ENCODE peak calls at places on chromosome 19, in four cellular contexts. C is right lobe of liver, L is left lung, Z is AG10803. M is an unnamed sample.

GRCh38 chr19:29475469-29475868 is 50.3 kb upstream of the VSTM2B start:
- DNase-seq in C (no peak), L (no peak), Z (no peak), M (no peak)

GRCh38 chr19:28519950-28520861 is 692.7 kb downstream of the UQCRFS1 start:
- DNase-seq in C (peak), L (no peak), Z (peak), M (no peak)

GRCh38 chr19:57075801-57076492 is 43.8 kb upstream of the USP29 start:
- DNase-seq in C (no peak), L (no peak), Z (no peak), M (no peak)

GRCh38 chr19:47296036-47296435 is 13.6 kb upstream of the C5AR1 start:
- DNase-seq in C (peak), L (no peak), Z (peak), M (peak)

GRCh38 chr19:13718733-13719132 is 45.6 kb upstream of the MRI1 start:
- DNase-seq in C (no peak), L (no peak), Z (peak), M (peak)

GRCh38 chr19:22502766-22503165 is 80.6 kb upstream of the ZNF98 start:
- DNase-seq in C (no peak), L (no peak), Z (no peak), M (no peak)

GRCh38 chr19:13095934-13096890 is 6.4 kb downstream of the LYL1 start:
- DNase-seq in C (peak), L (peak), Z (no peak), M (no peak)

GRCh38 chr19:4639531-4640246 is 373 bp downstream of the TNFAIP8L1 start:
- DNase-seq in C (peak), L (no peak), Z (no peak), M (no peak)

GRCh38 chr19:17327654-17328516 is 6.8 kb downstream of the ANO8 start:
- DNase-seq in C (no peak), L (peak), Z (no peak), M (peak)

GRCh38 chr19:518292-519231 is 11.3 kb downstream of the TPGS1 start:
- DNase-seq in C (no peak), L (no peak), Z (peak), M (peak)

GRCh38 chr19:29636553-29637325 is 28.5 kb upstream of the PLEKHF1 start:
- DNase-seq in C (no peak), L (no peak), Z (peak), M (peak)

GRCh38 chr19:18420931-18421330 is 1.7 kb downstream of the SSBP4 start:
- DNase-seq in C (no peak), L (no peak), Z (no peak), M (no peak)

GRCh38 chr19:32202244-32202643 is 143.2 kb upstream of the ZNF507 start:
- DNase-seq in C (no peak), L (no peak), Z (no peak), M (no peak)

GRCh38 chr19:4042731-4043082 is 24.0 kb downstream of the ZBTB7A start:
- DNase-seq in C (no peak), L (peak), Z (no peak), M (no peak)

GRCh38 chr19:4916292-4917082 is 7.2 kb downstream of the UHRF1 start:
- DNase-seq in C (no peak), L (peak), Z (no peak), M (no peak)

GRCh38 chr19:46571495-46571894 is 29.6 kb upstream of the CALM3 start:
- DNase-seq in C (no peak), L (no peak), Z (no peak), M (peak)

GRCh38 chr19:11041194-11041593 is 48.1 kb upstream of the LDLR start:
- DNase-seq in C (no peak), L (no peak), Z (no peak), M (no peak)

GRCh38 chr19:38862321-38863059 is 12.7 kb upstream of the HNRNPL start:
- DNase-seq in C (no peak), L (no peak), Z (peak), M (peak)

GRCh38 chr19:3363841-3364500 is 2.4 kb upstream of the NFIC start:
- DNase-seq in C (no peak), L (no peak), Z (no peak), M (no peak)

GRCh38 chr19:16078311-16078758 is 2.0 kb downstream of the TPM4 start:
- DNase-seq in C (no peak), L (no peak), Z (peak), M (no peak)

GRCh38 chr19:35120492-35120891 is 4.9 kb downstream of the FXYD3 start:
- DNase-seq in C (no peak), L (no peak), Z (peak), M (peak)

GRCh38 chr19:28023064-28023463 is 1189.9 kb downstream of the UQCRFS1 start:
- DNase-seq in C (no peak), L (no peak), Z (peak), M (no peak)

GRCh38 chr19:23309926-23310325 is 59.7 kb upstream of the ZNF724 start:
- DNase-seq in C (no peak), L (no peak), Z (no peak), M (no peak)

GRCh38 chr19:17001603-17002183 is 24.9 kb downstream of the CPAMD8 start:
- DNase-seq in C (no peak), L (no peak), Z (no peak), M (no peak)

GRCh38 chr19:39127812-39128510 is 2.4 kb downstream of the PAK4 start:
- DNase-seq in C (peak), L (no peak), Z (peak), M (no peak)

GRCh38 chr19:5425260-5425659 is 30.0 kb upstream of the ZNRF4 start:
- DNase-seq in C (no peak), L (no peak), Z (no peak), M (no peak)

GRCh38 chr19:4969772-4970531 is 1.0 kb downstream of the KDM4B start:
- DNase-seq in C (no peak), L (peak), Z (peak), M (peak)

GRCh38 chr19:46461537-46461936 is 9.8 kb downstream of the PNMA8A start:
- DNase-seq in C (no peak), L (no peak), Z (peak), M (no peak)

GRCh38 chr19:36604656-36605100 is 435 bp upstream of the ZNF382 start:
- DNase-seq in C (peak), L (peak), Z (peak), M (peak)

GRCh38 chr19:36605101-36605838 is at the start of gene ZNF382:
- DNase-seq in C (peak), L (peak), Z (peak), M (peak)

DNA sequence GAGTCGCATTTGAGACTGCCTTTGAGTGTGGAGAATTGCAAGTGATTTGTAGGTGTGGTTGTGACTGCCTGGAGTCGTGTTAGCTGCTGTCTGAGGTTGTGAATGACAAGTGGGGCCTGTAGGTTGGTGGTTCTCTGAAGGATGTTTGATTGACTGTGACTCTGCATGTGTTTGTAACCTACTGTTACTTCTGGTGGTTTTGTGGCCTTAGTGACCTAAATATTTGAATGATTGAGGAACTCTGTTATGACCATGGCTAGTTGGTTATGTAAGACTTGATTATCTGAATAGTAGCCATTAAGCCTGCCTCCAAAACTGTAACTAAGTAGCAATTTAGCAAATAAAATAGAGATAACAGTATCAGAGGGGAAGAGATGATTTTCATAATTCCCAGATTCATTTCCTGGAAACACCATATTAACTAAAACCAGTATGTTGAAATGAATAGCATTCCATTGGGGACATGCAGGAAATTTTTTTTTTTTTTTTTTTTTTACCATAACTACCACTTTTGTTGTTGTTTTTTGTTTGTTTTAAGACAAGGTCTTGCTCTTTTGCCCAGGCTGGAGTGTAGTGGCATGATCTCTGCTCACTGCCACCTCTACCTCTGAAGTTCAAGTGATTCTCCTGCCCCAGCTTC is 846 bp downstream of the ZNF382 start:
- DNase-seq in C (no peak), L (no peak), Z (peak), M (no peak)
- H3K4me3 ChIP-seq in C (peak), L (peak), Z (peak), M (peak)

GRCh38 chr19:1618157-1619093 is 13.2 kb upstream of the UQCR11 start:
- DNase-seq in C (no peak), L (peak), Z (peak), M (peak)
- TF ChIP-seq CTCF in C (peak), L (peak), Z (peak), M (peak)

GRCh38 chr19:55676384-55676783 is 1.4 kb downstream of the EPN1 start:
- DNase-seq in C (no peak), L (no peak), Z (peak), M (no peak)
- H3K4me3 ChIP-seq in C (peak), L (peak), Z (peak), M (peak)

GRCh38 chr19:33310606-33311325 is 8.4 kb upstream of the CEBPA start:
- DNase-seq in C (no peak), L (no peak), Z (no peak), M (no peak)
- TF ChIP-seq CTCF in C (no peak), L (no peak), Z (no peak), M (no peak)

GRCh38 chr19:44745887-44746600 is 2.5 kb upstream of the BCL3 start:
- DNase-seq in C (no peak), L (no peak), Z (no peak), M (no peak)

GRCh38 chr19:44746946-44747738 is 1.4 kb upstream of the BCL3 start:
- DNase-seq in C (peak), L (peak), Z (peak), M (peak)

GRCh38 chr19:44745386-44745831 is 3.1 kb upstream of the BCL3 start:
- DNase-seq in C (no peak), L (peak), Z (peak), M (peak)

GRCh38 chr19:44747739-44748425 is 626 bp upstream of the BCL3 start:
- DNase-seq in C (peak), L (peak), Z (peak), M (peak)

DNA sequence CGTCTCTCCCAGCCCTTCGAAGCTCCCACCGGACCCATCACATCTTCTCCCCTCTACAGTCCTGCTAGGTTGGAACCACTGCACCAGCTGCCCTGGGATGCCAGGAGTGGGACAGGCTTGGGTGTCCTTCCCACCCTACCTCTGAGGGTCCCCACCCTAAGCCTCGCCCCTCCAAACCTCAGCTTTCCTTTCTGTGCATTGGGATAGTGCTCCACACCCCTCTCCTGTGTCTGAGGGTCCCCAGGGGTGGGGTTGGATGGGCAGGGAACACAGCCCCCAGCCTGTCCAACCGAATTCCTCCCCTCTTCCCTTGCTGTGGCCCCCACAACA is 1.9 kb upstream of the BCL3 start:
- DNase-seq in C (no peak), L (no peak), Z (no peak), M (no peak)
- H3K4me3 ChIP-seq in C (no peak), L (peak), Z (no peak), M (no peak)

GRCh38 chr19:49801966-49802661 is 11.0 kb downstream of the FUZ start:
- DNase-seq in C (peak), L (no peak), Z (peak), M (peak)
- TF ChIP-seq CTCF in C (no peak), L (no peak), Z (peak), M (peak)

GRCh38 chr19:51549533-51550324 is 18.3 kb upstream of the SIGLEC6 start:
- DNase-seq in C (no peak), L (no peak), Z (no peak), M (no peak)

GRCh38 chr19:51546650-51547396 is 15.4 kb upstream of the SIGLEC6 start:
- DNase-seq in C (no peak), L (no peak), Z (peak), M (peak)

GRCh38 chr19:51547397-51548212 is 16.1 kb upstream of the SIGLEC6 start:
- DNase-seq in C (no peak), L (no peak), Z (no peak), M (peak)

GRCh38 chr19:51548891-51549305 is 17.4 kb upstream of the SIGLEC6 start:
- DNase-seq in C (no peak), L (no peak), Z (no peak), M (no peak)

DNA sequence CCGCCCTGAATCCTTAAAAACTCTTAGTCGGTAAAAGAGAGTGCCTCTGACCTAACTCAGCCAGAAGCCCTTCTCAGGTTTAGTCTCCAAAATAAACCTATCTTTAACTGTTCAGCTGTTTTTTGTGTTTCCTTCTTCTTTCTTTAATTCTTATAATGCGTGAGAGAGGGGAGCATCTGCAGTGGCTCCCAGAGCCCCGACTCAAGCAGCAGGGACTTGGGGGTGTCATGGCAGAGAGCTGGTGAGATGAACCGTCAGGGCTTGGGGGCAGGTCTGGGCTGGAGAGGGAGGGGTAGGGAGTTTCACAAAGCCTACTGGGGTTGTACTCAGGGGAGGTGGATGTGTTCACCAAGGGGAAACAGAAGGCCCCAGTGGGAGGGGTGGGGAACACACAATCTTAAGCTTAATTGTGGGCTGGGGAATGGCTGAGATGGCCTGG is 16.8 kb upstream of the SIGLEC6 start:
- DNase-seq in C (no peak), L (no peak), Z (no peak), M (no peak)
- H3K4me3 ChIP-seq in C (no peak), L (no peak), Z (no peak), M (no peak)

GRCh38 chr19:6767357-6768235 is at the start of gene SH2D3A:
- DNase-seq in C (peak), L (peak), Z (no peak), M (peak)
- TF ChIP-seq CTCF in C (no peak), L (no peak), Z (no peak), M (no peak)

DNA sequence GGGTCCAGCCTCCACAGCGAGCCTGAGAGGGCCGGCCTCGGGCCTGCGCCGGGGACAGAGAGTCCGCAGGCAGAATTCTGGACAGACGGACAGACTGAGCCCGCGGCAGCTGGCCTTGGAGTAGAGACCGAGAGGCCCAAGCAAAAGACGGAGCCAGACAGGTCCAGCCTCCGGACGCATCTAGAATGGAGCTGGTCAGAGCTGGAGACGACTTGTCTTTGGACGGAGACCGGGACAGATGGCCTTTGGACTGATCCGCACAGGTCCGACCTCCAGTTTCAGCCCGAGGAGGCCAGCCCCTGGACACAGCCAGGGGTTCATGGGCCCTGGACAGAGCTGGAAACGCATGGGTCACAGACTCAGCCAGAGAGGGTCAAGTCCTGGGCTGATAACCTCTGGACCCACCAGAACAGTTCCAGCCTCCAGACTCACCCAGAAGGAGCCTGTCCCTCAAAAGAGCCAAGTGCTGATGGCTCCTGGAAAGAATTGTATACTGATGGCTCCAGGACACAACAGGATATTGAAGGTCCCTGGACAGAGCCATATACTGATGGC is 490 bp downstream of the ITPKC start:
- DNase-seq in C (peak), L (no peak), Z (no peak), M (no peak)
- H3K4me3 ChIP-seq in C (peak), L (peak), Z (peak), M (peak)

M was measured in fibroblast of villous mesenchyme.